ENCODE peak calls at places on chromosomes 11 and 22, in five cellular contexts. One of them, this sample, is unnamed. For H3K4me1, the result is how much of the 10 kb centered on the place peaks cover.

GRCh38 chr22:49356428-49356827 is 471.2 kb downstream of the BRD1 start:
- DNase-seq in gastrocnemius medialis: no peak
- DNase-seq in A673: no peak
- DNase-seq in upper lobe of right lung: no peak
- DNase-seq in ovary: no peak
- DNase-seq in this sample: no peak

GRCh38 chr11:10490032-10490397 is 35.0 kb downstream of the AMPD3 start:
- DNase-seq in ovary: no peak
- DNase-seq in gastrocnemius medialis: peak
- DNase-seq in upper lobe of right lung: peak
- DNase-seq in A673: no peak
- DNase-seq in this sample: no peak

GRCh38 chr11:2934057-2934550 is 4.9 kb upstream of the PHLDA2 start:
- DNase-seq in A673: no peak
- DNase-seq in ovary: peak
- DNase-seq in upper lobe of right lung: no peak
- DNase-seq in gastrocnemius medialis: no peak
- DNase-seq in this sample: no peak

GRCh38 chr11:59247535-59248227 is 35.0 kb upstream of the MPEG1 start:
- DNase-seq in upper lobe of right lung: no peak
- DNase-seq in A673: peak
- DNase-seq in gastrocnemius medialis: peak
- DNase-seq in ovary: no peak
- DNase-seq in this sample: no peak

GRCh38 chr11:119471329-119471728 is 48.4 kb upstream of the THY1 start:
- DNase-seq in ovary: no peak
- DNase-seq in A673: no peak
- DNase-seq in upper lobe of right lung: no peak
- DNase-seq in gastrocnemius medialis: no peak
- DNase-seq in this sample: no peak

GRCh38 chr22:18979957-18980356 is 43.9 kb upstream of the PRODH start:
- DNase-seq in A673: no peak
- DNase-seq in upper lobe of right lung: peak
- DNase-seq in ovary: no peak
- DNase-seq in gastrocnemius medialis: no peak
- DNase-seq in this sample: no peak

GRCh38 chr22:32579533-32580220 is 105.1 kb downstream of the FBXO7 start:
- DNase-seq in A673: no peak
- DNase-seq in gastrocnemius medialis: no peak
- DNase-seq in ovary: no peak
- DNase-seq in upper lobe of right lung: no peak
- DNase-seq in this sample: peak

GRCh38 chr11:102807921-102808320 is 10.0 kb upstream of the MMP1 start:
- DNase-seq in ovary: no peak
- DNase-seq in A673: no peak
- DNase-seq in upper lobe of right lung: peak
- DNase-seq in gastrocnemius medialis: no peak
- DNase-seq in this sample: no peak

GRCh38 chr22:32627091-32627490 is 152.5 kb downstream of the FBXO7 start:
- DNase-seq in gastrocnemius medialis: no peak
- DNase-seq in ovary: no peak
- DNase-seq in A673: no peak
- DNase-seq in upper lobe of right lung: no peak
- DNase-seq in this sample: no peak

GRCh38 chr22:27624705-27625104 is 176.9 kb downstream of the MN1 start:
- DNase-seq in ovary: no peak
- DNase-seq in upper lobe of right lung: no peak
- DNase-seq in gastrocnemius medialis: no peak
- DNase-seq in A673: no peak
- DNase-seq in this sample: no peak

GRCh38 chr11:70358797-70359196 is 39.5 kb upstream of the CTTN start:
- DNase-seq in ovary: no peak
- DNase-seq in A673: no peak
- DNase-seq in gastrocnemius medialis: no peak
- DNase-seq in upper lobe of right lung: no peak
- DNase-seq in this sample: no peak

GRCh38 chr11:120547301-120547700 is 35.8 kb downstream of the GRIK4 start:
- DNase-seq in ovary: no peak
- DNase-seq in upper lobe of right lung: no peak
- DNase-seq in gastrocnemius medialis: no peak
- DNase-seq in A673: no peak
- DNase-seq in this sample: no peak

GRCh38 chr11:77113382-77114088 is 10.9 kb downstream of the OMP start:
- DNase-seq in ovary: no peak
- DNase-seq in gastrocnemius medialis: no peak
- DNase-seq in A673: peak
- DNase-seq in upper lobe of right lung: no peak
- DNase-seq in this sample: no peak

GRCh38 chr11:10984250-10984649 is 126.4 kb upstream of the ZBED5 start:
- DNase-seq in upper lobe of right lung: no peak
- DNase-seq in A673: no peak
- DNase-seq in gastrocnemius medialis: no peak
- DNase-seq in ovary: no peak
- DNase-seq in this sample: no peak

GRCh38 chr11:15929371-15929801 is 427.0 kb downstream of the SOX6 start:
- DNase-seq in upper lobe of right lung: no peak
- DNase-seq in ovary: no peak
- DNase-seq in A673: no peak
- DNase-seq in gastrocnemius medialis: no peak
- DNase-seq in this sample: no peak

GRCh38 chr11:122673706-122674105 is 18.2 kb downstream of the UBASH3B start:
- DNase-seq in upper lobe of right lung: no peak
- DNase-seq in A673: peak
- DNase-seq in ovary: no peak
- DNase-seq in gastrocnemius medialis: no peak
- DNase-seq in this sample: no peak

GRCh38 chr22:49659924-49660315 is 167.8 kb downstream of the BRD1 start:
- DNase-seq in A673: no peak
- DNase-seq in ovary: no peak
- DNase-seq in gastrocnemius medialis: no peak
- DNase-seq in upper lobe of right lung: peak
- DNase-seq in this sample: no peak

GRCh38 chr11:61834278-61835004 is 6.3 kb downstream of the FADS2 start:
- DNase-seq in ovary: peak
- DNase-seq in gastrocnemius medialis: no peak
- DNase-seq in upper lobe of right lung: no peak
- DNase-seq in A673: peak
- DNase-seq in this sample: peak

GRCh38 chr11:3189193-3189843 is 24.2 kb upstream of the OSBPL5 start:
- DNase-seq in upper lobe of right lung: no peak
- DNase-seq in ovary: no peak
- DNase-seq in A673: no peak
- DNase-seq in gastrocnemius medialis: no peak
- DNase-seq in this sample: no peak

GRCh38 chr11:43992834-43993637 is 50.6 kb downstream of the C11orf96 start:
- DNase-seq in A673: no peak
- DNase-seq in upper lobe of right lung: no peak
- DNase-seq in gastrocnemius medialis: no peak
- DNase-seq in ovary: peak
- DNase-seq in this sample: peak

DNA sequence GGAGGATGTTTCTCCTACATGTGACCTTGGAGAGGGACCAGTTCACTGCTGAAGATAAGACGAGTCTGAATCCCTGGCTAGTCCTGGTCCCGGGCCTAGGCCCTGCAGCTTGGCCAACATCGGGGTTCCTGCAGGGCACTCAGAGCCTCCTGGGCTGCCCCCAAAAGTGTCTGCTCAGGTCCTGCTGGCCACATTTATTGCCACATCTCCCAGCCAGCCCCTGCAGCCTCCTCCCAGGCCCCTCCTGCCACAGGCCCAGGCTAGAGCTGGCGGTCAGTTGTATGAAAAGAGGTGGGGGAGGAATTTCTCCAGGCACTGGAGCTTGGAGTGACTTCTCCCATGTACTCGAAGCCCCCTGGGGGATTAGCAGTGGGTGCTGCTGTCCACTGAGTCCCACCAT is 56.5 kb upstream of the PPARA start:
- DNase-seq in A673: no peak
- DNase-seq in gastrocnemius medialis: no peak
- DNase-seq in upper lobe of right lung: no peak
- DNase-seq in ovary: no peak
- DNase-seq in this sample: no peak
- H3K4me1 ChIP-seq in A673: under half
- H3K4me1 ChIP-seq in gastrocnemius medialis: half or more
- H3K4me1 ChIP-seq in upper lobe of right lung: half or more
- H3K4me1 ChIP-seq in ovary: half or more
- H3K4me1 ChIP-seq in this sample: half or more

DNA sequence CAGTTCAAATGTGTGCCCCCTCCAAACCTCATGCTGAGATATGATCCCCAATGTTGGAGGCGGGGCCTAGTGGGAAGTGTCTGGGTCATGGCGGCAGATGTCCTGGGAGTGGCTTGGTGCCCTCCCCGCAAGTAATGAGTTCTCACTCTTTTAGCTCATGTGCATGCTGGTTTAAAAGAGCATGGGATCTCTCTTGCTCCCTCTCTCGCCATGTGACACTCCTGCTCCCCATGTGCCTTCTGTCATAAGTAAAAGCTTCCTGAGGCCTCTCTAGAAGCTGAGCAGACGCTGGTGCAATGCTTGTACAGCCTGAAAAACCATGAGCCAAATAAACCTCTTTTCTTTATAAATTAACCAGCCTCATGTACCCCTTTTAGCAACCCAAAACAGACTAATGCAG is 98.8 kb downstream of the SGSM3 start:
- DNase-seq in A673: no peak
- DNase-seq in upper lobe of right lung: no peak
- DNase-seq in gastrocnemius medialis: no peak
- DNase-seq in ovary: no peak
- DNase-seq in this sample: no peak
- H3K4me1 ChIP-seq in A673: under half
- H3K4me1 ChIP-seq in upper lobe of right lung: under half
- H3K4me1 ChIP-seq in gastrocnemius medialis: under half
- H3K4me1 ChIP-seq in ovary: under half
- H3K4me1 ChIP-seq in this sample: under half

GRCh38 chr11:8810331-8811301 is 100.4 kb upstream of the AKIP1 start:
- DNase-seq in A673: peak
- DNase-seq in ovary: peak
- DNase-seq in gastrocnemius medialis: peak
- DNase-seq in upper lobe of right lung: peak
- DNase-seq in this sample: peak
- H3K4me1 ChIP-seq in A673: under half
- H3K4me1 ChIP-seq in ovary: under half
- H3K4me1 ChIP-seq in gastrocnemius medialis: half or more
- H3K4me1 ChIP-seq in upper lobe of right lung: half or more
- H3K4me1 ChIP-seq in this sample: under half

GRCh38 chr11:30545507-30545906 is 40.6 kb downstream of the MPPED2 start:
- DNase-seq in A673: no peak
- DNase-seq in ovary: no peak
- DNase-seq in gastrocnemius medialis: no peak
- DNase-seq in upper lobe of right lung: no peak
- DNase-seq in this sample: no peak

GRCh38 chr11:30553521-30554110 is 32.5 kb downstream of the MPPED2 start:
- DNase-seq in upper lobe of right lung: no peak
- DNase-seq in ovary: no peak
- DNase-seq in A673: no peak
- DNase-seq in gastrocnemius medialis: no peak
- DNase-seq in this sample: no peak

GRCh38 chr11:30552839-30553238 is 33.3 kb downstream of the MPPED2 start:
- DNase-seq in A673: no peak
- DNase-seq in ovary: no peak
- DNase-seq in gastrocnemius medialis: no peak
- DNase-seq in upper lobe of right lung: no peak
- DNase-seq in this sample: no peak

GRCh38 chr11:30546334-30546733 is 39.8 kb downstream of the MPPED2 start:
- DNase-seq in gastrocnemius medialis: no peak
- DNase-seq in ovary: no peak
- DNase-seq in A673: no peak
- DNase-seq in upper lobe of right lung: no peak
- DNase-seq in this sample: no peak

DNA sequence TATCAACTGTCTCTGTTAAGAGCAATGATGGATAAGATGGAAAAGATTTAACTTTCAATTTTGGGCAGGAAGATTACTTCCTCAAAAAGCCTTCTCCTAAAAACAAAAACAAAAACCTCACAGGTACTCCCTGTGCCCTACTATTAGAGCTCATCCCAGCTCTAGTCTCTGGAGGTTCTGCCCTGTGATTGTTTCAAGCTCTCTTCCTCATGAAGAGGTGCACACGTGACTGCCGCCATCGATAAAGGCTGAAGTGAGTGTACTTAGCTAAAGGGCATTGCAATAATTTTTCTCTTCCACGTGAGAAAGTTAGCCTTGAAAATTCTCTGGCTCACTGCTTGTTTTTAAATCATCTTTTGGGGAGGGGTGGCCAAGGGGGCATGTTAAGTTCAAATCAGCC is 36.6 kb downstream of the MPPED2 start:
- DNase-seq in upper lobe of right lung: no peak
- DNase-seq in A673: no peak
- DNase-seq in ovary: no peak
- DNase-seq in gastrocnemius medialis: no peak
- DNase-seq in this sample: no peak
- H3K4me1 ChIP-seq in upper lobe of right lung: under half
- H3K4me1 ChIP-seq in A673: under half
- H3K4me1 ChIP-seq in ovary: under half
- H3K4me1 ChIP-seq in gastrocnemius medialis: under half
- H3K4me1 ChIP-seq in this sample: under half

GRCh38 chr11:65814960-65815565 is 18.7 kb upstream of the SNX32 start:
- DNase-seq in A673: no peak
- DNase-seq in gastrocnemius medialis: no peak
- DNase-seq in upper lobe of right lung: no peak
- DNase-seq in ovary: no peak
- DNase-seq in this sample: no peak

GRCh38 chr11:65817815-65818680 is 15.7 kb upstream of the SNX32 start:
- DNase-seq in A673: peak
- DNase-seq in upper lobe of right lung: peak
- DNase-seq in gastrocnemius medialis: peak
- DNase-seq in ovary: peak
- DNase-seq in this sample: peak

GRCh38 chr11:65817312-65817814 is 16.4 kb upstream of the SNX32 start:
- DNase-seq in gastrocnemius medialis: no peak
- DNase-seq in ovary: no peak
- DNase-seq in upper lobe of right lung: no peak
- DNase-seq in A673: peak
- DNase-seq in this sample: no peak

GRCh38 chr11:65811764-65812475 is 21.8 kb upstream of the SNX32 start:
- DNase-seq in ovary: no peak
- DNase-seq in upper lobe of right lung: peak
- DNase-seq in gastrocnemius medialis: no peak
- DNase-seq in A673: no peak
- DNase-seq in this sample: no peak

DNA sequence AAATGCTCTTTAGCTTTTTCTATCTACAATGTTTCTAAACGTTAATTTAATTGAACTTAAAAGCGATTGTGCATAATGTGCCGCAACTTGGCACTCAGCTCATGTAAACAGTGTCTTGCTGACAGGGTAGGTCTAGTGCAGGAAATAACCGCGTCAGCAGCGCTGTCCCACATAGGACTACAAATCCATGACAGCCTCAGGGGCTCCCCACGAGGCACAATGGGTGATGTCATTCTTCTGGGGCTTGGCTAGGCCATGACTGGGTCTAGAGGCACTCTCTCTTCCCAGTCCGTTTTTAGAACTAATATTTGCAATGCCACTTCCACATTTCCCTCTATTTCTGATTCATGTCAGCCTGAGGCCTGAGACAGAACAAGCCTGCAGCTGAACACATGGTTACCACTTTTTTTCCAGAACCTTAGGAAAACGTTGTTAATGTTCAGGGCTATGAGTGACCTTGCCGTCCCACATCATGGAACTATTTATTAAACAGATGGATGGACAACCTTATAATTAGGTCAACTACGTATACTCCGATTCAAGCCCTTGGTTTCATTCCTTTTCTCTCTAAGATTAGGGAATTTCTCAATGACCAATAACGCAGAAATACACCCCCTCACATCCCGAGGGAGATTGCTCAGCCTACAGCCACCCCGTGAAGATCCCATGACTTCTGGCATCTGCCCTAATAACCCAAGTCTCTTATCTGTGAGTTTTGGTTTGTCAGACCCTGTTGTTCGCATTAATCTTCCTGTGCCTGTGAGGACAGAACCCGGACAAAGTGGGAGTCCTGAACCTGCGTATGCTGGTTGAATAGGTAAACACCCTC is 19.4 kb upstream of the SNX32 start:
- DNase-seq in ovary: no peak
- DNase-seq in A673: no peak
- DNase-seq in upper lobe of right lung: peak
- DNase-seq in gastrocnemius medialis: no peak
- DNase-seq in this sample: no peak
- H3K4me1 ChIP-seq in ovary: under half
- H3K4me1 ChIP-seq in A673: under half
- H3K4me1 ChIP-seq in upper lobe of right lung: under half
- H3K4me1 ChIP-seq in gastrocnemius medialis: under half
- H3K4me1 ChIP-seq in this sample: under half

This sample was measured in uterus.